ENCODE peak calls at places on chromosomes 11 and 22, in four cellular contexts. One of them, this sample, is unnamed.

GRCh38 chr11:293293-293851 is 4.4 kb downstream of the PGGHG start:
- DNase-seq in Peyer's patch: no peak
- DNase-seq in OCI-LY7: no peak
- DNase-seq in vagina: no peak
- DNase-seq in this sample: no peak

GRCh38 chr11:78586452-78587046 is 11.9 kb upstream of the NARS2 start:
- DNase-seq in vagina: no peak
- DNase-seq in OCI-LY7: peak; percentile 49
- DNase-seq in Peyer's patch: no peak
- DNase-seq in this sample: no peak

GRCh38 chr22:48719978-48720661 is 1107.6 kb downstream of the BRD1 start:
- DNase-seq in Peyer's patch: peak; percentile 14
- DNase-seq in vagina: no peak
- DNase-seq in OCI-LY7: peak; percentile 4
- DNase-seq in this sample: no peak

GRCh38 chr11:102237096-102237735 is 80.1 kb upstream of the BIRC3 start:
- DNase-seq in Peyer's patch: no peak
- DNase-seq in vagina: no peak
- DNase-seq in OCI-LY7: no peak
- DNase-seq in this sample: no peak

GRCh38 chr11:12029738-12030363 is 21.4 kb upstream of the DKK3 start:
- DNase-seq in OCI-LY7: no peak
- DNase-seq in vagina: no peak
- DNase-seq in Peyer's patch: no peak
- DNase-seq in this sample: no peak

GRCh38 chr11:19632435-19632834 is 80.2 kb upstream of the NAV2 start:
- DNase-seq in vagina: peak; percentile 9
- DNase-seq in Peyer's patch: no peak
- DNase-seq in OCI-LY7: no peak
- DNase-seq in this sample: no peak

GRCh38 chr11:97487387-97487786 is 1097.6 kb downstream of the JRKL start:
- DNase-seq in Peyer's patch: no peak
- DNase-seq in vagina: no peak
- DNase-seq in OCI-LY7: no peak
- DNase-seq in this sample: no peak

GRCh38 chr11:111177037-111177988 is 68.2 kb upstream of the POU2AF2 start:
- DNase-seq in OCI-LY7: peak; percentile 91
- DNase-seq in vagina: no peak
- DNase-seq in Peyer's patch: no peak
- DNase-seq in this sample: no peak

GRCh38 chr11:128874406-128874805 is 7.3 kb upstream of the KCNJ1 start:
- DNase-seq in OCI-LY7: no peak
- DNase-seq in Peyer's patch: no peak
- DNase-seq in vagina: no peak
- DNase-seq in this sample: no peak

GRCh38 chr11:129643031-129643721 is 172.5 kb upstream of the TMEM45B start:
- DNase-seq in Peyer's patch: no peak
- DNase-seq in OCI-LY7: no peak
- DNase-seq in vagina: no peak
- DNase-seq in this sample: no peak

GRCh38 chr11:67268684-67269268 is 2.5 kb downstream of the GRK2 start:
- DNase-seq in vagina: no peak
- DNase-seq in OCI-LY7: no peak
- DNase-seq in Peyer's patch: peak; percentile 30
- DNase-seq in this sample: no peak

GRCh38 chr11:133526790-133527189 is 5.5 kb downstream of the OPCML start:
- DNase-seq in Peyer's patch: no peak
- DNase-seq in vagina: no peak
- DNase-seq in OCI-LY7: no peak
- DNase-seq in this sample: no peak

GRCh38 chr11:123430736-123431356 is 777 bp downstream of the GRAMD1B start:
- DNase-seq in Peyer's patch: peak; percentile 79
- DNase-seq in OCI-LY7: no peak
- DNase-seq in vagina: no peak
- DNase-seq in this sample: peak; percentile 46

GRCh38 chr11:104999716-105000115 is 23.3 kb downstream of the CASP5 start:
- DNase-seq in vagina: no peak
- DNase-seq in OCI-LY7: no peak
- DNase-seq in Peyer's patch: no peak
- DNase-seq in this sample: no peak

GRCh38 chr22:37746366-37747089 is 49.7 kb downstream of the TRIOBP start:
- DNase-seq in Peyer's patch: peak; percentile 63
- DNase-seq in OCI-LY7: peak; percentile 28
- DNase-seq in vagina: no peak
- DNase-seq in this sample: no peak

GRCh38 chr11:3995307-3995706 is 99.3 kb upstream of the RRM1 start:
- DNase-seq in vagina: no peak
- DNase-seq in OCI-LY7: no peak
- DNase-seq in Peyer's patch: no peak
- DNase-seq in this sample: no peak

GRCh38 chr11:100923555-100923954 is 206.1 kb downstream of the PGR start:
- DNase-seq in Peyer's patch: no peak
- DNase-seq in OCI-LY7: no peak
- DNase-seq in vagina: no peak
- DNase-seq in this sample: no peak

GRCh38 chr11:46666516-46666915 is 33.9 kb downstream of the ARHGAP1 start:
- DNase-seq in vagina: no peak
- DNase-seq in Peyer's patch: no peak
- DNase-seq in OCI-LY7: no peak
- DNase-seq in this sample: no peak

GRCh38 chr11:332651-333480 is 12.2 kb upstream of the IFITM3 start:
- DNase-seq in OCI-LY7: peak; percentile 72
- DNase-seq in vagina: no peak
- DNase-seq in Peyer's patch: no peak
- DNase-seq in this sample: no peak

GRCh38 chr11:892106-892505 is 18.5 kb downstream of the CHID1 start:
- DNase-seq in OCI-LY7: no peak
- DNase-seq in Peyer's patch: no peak
- DNase-seq in vagina: no peak
- DNase-seq in this sample: no peak

GRCh38 chr11:17574799-17575144 is 27.7 kb downstream of the OTOG start:
- DNase-seq in Peyer's patch: no peak
- DNase-seq in vagina: peak; percentile 90
- DNase-seq in OCI-LY7: no peak
- DNase-seq in this sample: no peak

DNA sequence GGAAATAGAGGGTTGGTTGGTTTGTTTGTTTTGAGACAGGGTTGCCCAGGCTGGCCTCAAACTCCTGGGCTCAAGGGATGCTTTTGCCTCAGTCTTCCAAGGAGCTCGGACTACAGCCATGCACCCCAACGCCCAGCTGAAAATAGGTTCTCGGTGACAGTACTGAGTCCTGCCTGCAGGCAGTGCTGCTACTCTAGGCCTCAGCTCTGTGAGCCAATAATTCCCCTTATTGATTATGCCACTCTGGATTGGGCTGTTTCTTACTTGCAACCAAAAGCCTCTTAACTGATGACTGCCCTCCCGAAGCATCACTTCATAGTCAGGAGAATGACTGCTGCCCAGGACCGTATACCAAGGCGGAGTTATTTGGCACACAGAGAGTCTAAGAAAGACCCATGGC is 1.2 kb upstream of the C11orf16 start:
- DNase-seq in vagina: no peak
- DNase-seq in Peyer's patch: no peak
- DNase-seq in OCI-LY7: no peak
- DNase-seq in this sample: no peak
- TF ChIP-seq CTCF in vagina: no peak
- TF ChIP-seq CTCF in Peyer's patch: no peak
- TF ChIP-seq CTCF in OCI-LY7: no peak
- TF ChIP-seq CTCF in this sample: no peak

DNA sequence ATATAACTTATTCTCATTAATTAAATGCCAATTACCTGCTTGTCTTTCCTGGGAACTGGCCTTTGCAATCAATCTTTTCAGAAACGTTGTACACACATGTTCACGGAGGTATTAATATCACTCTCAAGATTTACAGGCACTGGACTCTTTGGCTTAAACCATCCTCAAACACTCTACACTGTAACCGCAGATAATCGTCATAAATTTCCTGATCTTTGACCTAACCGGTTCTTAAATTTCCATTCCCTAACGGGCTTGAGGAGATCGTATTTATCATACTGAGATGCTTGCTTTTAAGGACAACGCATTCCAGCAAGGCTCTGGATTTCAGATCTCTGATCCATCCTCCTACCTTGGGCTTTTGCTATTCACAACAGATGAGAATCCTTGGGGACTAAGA is 72.8 kb downstream of the ARL14EP start:
- DNase-seq in Peyer's patch: no peak
- DNase-seq in vagina: no peak
- DNase-seq in OCI-LY7: no peak
- DNase-seq in this sample: no peak
- H3K9me3 ChIP-seq in Peyer's patch: no peaks in the 10 kb centered on the region
- H3K9me3 ChIP-seq in vagina: no peaks in the 10 kb centered on the region
- H3K9me3 ChIP-seq in OCI-LY7: no peaks in the 10 kb centered on the region
- H3K9me3 ChIP-seq in this sample: no peaks in the 10 kb centered on the region

DNA sequence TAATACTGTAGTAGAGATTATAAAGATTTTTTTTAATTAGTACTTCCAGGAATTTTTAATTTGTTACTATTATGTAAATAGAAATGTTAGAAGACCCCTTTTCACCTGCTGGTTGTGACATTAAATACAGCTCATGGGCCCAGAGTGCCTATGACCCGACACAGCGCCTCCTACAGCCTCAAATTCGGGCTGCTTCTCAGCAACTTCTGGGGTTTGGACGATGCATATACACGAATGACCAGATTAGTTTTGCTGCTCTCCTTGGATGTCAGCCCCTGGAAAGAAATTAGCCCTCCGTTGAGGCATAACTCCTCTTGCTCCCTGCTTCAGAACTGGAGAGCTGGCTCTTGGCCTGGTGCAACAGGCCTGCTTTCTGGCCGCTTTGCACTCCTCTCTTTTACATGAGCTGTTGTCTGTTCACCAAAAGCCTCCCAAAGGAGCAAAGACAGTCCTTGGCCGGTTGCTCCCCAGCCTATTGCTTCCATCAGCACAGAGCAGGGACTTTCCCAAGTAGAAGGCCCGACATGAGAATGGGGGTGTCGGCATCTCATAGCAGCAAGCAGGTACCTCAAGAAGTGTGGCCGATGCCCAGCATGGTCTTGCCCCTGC is 3.3 kb downstream of the TECTA start:
- DNase-seq in OCI-LY7: no peak
- DNase-seq in Peyer's patch: no peak
- DNase-seq in vagina: peak; percentile 72
- DNase-seq in this sample: no peak
- TF ChIP-seq CTCF in OCI-LY7: peak; percentile 67
- TF ChIP-seq CTCF in Peyer's patch: no peak
- TF ChIP-seq CTCF in vagina: no peak
- TF ChIP-seq CTCF in this sample: no peak

DNA sequence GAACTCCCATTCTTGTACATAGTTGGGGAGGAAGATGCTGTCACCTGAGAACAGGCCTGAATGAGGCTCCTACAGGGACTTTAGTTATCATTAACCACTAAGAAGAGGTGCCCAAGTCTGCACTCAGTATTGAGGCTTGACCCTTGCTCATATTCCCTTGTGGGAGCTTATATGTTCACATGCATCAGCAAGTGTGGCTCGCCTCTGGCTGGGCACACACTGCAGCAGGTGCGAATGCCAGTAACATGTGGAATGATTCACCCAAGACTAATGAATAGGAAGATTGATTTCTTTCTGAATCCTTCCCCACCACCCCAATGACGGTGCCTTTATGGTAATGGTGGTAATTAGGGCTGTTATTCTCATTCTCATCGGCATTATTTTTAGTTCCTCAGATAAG is 127.3 kb downstream of the FEZ1 start:
- DNase-seq in OCI-LY7: no peak
- DNase-seq in vagina: no peak
- DNase-seq in Peyer's patch: no peak
- DNase-seq in this sample: no peak
- H3K9me3 ChIP-seq in OCI-LY7: no peaks in the 10 kb centered on the region
- H3K9me3 ChIP-seq in vagina: no peaks in the 10 kb centered on the region
- H3K9me3 ChIP-seq in Peyer's patch: no peaks in the 10 kb centered on the region
- H3K9me3 ChIP-seq in this sample: no peaks in the 10 kb centered on the region

DNA sequence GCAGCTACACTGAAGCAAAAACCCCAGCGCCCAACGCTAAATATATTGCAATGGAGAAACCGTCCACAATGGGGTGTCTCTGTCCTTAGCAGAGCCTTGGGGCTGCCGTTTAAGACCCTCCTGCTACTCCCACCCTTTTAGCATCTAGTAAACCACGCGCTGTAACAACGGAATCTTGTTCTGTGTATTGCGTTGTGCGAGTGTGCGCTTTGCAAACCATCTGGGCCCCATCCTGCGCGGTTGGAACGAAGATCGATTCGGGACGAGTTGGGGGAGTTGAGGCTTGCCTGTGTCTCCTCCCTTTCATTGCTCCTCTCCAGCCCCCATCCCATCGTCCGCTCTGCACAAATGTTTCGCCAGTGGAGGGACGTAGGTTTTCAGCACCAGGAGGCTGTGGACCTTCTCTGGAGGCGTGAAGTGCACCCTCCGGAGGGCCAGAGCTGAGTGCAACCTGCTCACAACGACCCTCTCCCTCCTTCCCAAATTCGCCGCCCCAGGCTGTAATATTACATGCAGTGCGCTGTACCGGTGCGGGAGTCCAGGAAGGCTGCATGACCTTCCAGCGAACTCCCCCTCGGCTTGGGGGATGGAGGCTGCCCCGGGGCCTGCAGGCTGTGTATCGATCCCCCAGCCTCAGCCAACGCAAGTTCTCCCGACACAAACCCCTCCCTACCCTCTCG is 1.6 kb upstream of the KMT2A start:
- DNase-seq in Peyer's patch: peak; percentile 51
- DNase-seq in vagina: no peak
- DNase-seq in OCI-LY7: peak; percentile 59
- DNase-seq in this sample: peak; percentile 44
- TF ChIP-seq CTCF in Peyer's patch: no peak
- TF ChIP-seq CTCF in vagina: no peak
- TF ChIP-seq CTCF in OCI-LY7: peak; percentile 38
- TF ChIP-seq CTCF in this sample: no peak